ENCODE peak calls at places on chromosomes 6 and 20, in seven cellular contexts. Y, N, Z, M, J, E and H are unnamed samples.

GRCh38 chr20:62780696-62781095 is 15.6 kb upstream of the MRGBP start:
- DNase-seq in Y (no peak), N (no peak), M (no peak), Z (no peak), J (no peak), E (no peak), H (no peak)

GRCh38 chr6:38943964-38944363 is 104.6 kb upstream of the GLP1R start:
- DNase-seq in M (no peak), J (no peak), N (no peak), E (no peak), Z (no peak), Y (no peak), H (no peak)

GRCh38 chr20:58665606-58666005 is 14.5 kb downstream of the STX16 start:
- DNase-seq in J (peak; percentile 36), Y (no peak), Z (no peak), N (no peak), E (no peak), M (no peak), H (no peak)

GRCh38 chr6:55255061-55255571 is 72.2 kb upstream of the GFRAL start:
- DNase-seq in E (no peak), Z (no peak), M (no peak), N (no peak), Y (no peak), J (no peak), H (no peak)

GRCh38 chr6:89290401-89291155 is 24.5 kb downstream of the GABRR2 start:
- DNase-seq in Z (no peak), E (no peak), Y (no peak), J (no peak), M (no peak), N (no peak), H (no peak)

GRCh38 chr6:401994-402640 is 10.6 kb downstream of the IRF4 start:
- DNase-seq in Z (no peak), N (no peak), J (no peak), M (no peak), Y (no peak), E (no peak), H (no peak)

GRCh38 chr20:4471221-4471620 is 250.5 kb upstream of the PRND start:
- DNase-seq in Z (peak; percentile 16), N (no peak), E (no peak), M (no peak), Y (no peak), J (no peak), H (no peak)

GRCh38 chr6:79467716-79468115 is 69.5 kb downstream of the LCA5 start:
- DNase-seq in Z (peak; percentile 10), N (no peak), Y (no peak), J (no peak), E (no peak), M (no peak), H (no peak)

GRCh38 chr20:54611701-54612487 is 136.5 kb downstream of the DOK5 start:
- DNase-seq in J (no peak), M (no peak), N (no peak), E (no peak), Y (no peak), Z (peak; percentile 1), H (no peak)

GRCh38 chr6:98833101-98834059 is 994 bp upstream of the POU3F2 start:
- DNase-seq in Y (peak; percentile 26), E (peak; percentile 76), M (no peak), J (no peak), Z (peak; percentile 29), N (no peak), H (no peak)

GRCh38 chr20:51500311-51500710 is 42.2 kb downstream of the NFATC2 start:
- DNase-seq in Z (no peak), N (no peak), M (no peak), E (no peak), Y (no peak), J (no peak), H (no peak)

GRCh38 chr6:52244400-52244799 is at the start of gene IL17F:
- DNase-seq in E (no peak), M (no peak), Y (no peak), J (no peak), Z (no peak), N (no peak), H (no peak)

GRCh38 chr6:18254793-18255192 is 9.5 kb downstream of the DEK start:
- DNase-seq in E (no peak), Z (no peak), M (no peak), J (no peak), Y (no peak), N (no peak), H (no peak)

GRCh38 chr6:133394630-133395029 is 153.5 kb downstream of the EYA4 start:
- DNase-seq in Y (no peak), N (no peak), M (no peak), J (no peak), Z (no peak), E (no peak), H (no peak)

GRCh38 chr6:165846123-165846966 is 183.3 kb upstream of the PDE10A start:
- DNase-seq in M (no peak), J (no peak), N (no peak), E (no peak), Z (no peak), Y (no peak), H (no peak)

GRCh38 chr6:165850434-165851019 is 187.5 kb upstream of the PDE10A start:
- DNase-seq in M (peak; percentile 40), E (peak; percentile 72), Z (peak; percentile 54), N (peak; percentile 78), J (peak; percentile 64), Y (peak; percentile 75), H (peak; percentile 62)

GRCh38 chr6:165847407-165848098 is 184.5 kb upstream of the PDE10A start:
- DNase-seq in N (peak; percentile 60), Z (peak; percentile 38), E (no peak), M (peak; percentile 40), Y (peak; percentile 90), J (no peak), H (no peak)

GRCh38 chr6:165849539-165850430 is 186.7 kb upstream of the PDE10A start:
- DNase-seq in M (no peak), E (no peak), N (no peak), Y (peak; percentile 32), J (peak; percentile 38), Z (no peak), H (no peak)

DNA sequence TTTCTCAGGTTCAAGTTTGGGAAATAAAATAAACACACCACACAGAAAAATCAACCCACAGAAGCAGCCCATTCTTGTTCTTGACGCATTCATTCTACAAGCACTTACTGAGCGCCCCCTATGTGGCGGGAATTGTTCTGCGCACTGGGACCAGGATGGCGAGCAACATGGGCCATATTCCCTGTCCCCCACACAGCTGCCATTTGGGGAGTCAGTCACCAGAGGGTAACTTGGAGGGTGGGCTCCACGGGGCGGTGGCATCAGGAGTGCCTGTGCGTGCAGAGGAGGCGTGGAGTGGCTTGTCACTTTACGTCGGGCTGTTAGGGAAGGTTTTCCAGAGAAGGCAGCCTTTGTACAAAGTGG is 185.0 kb upstream of the PDE10A start:
- DNase-seq in Y (no peak), Z (no peak), J (no peak), E (no peak), N (no peak), M (no peak), H (no peak)
- TF ChIP-seq CTCF in Y (no peak), Z (no peak), J (no peak), E (peak; percentile 28), N (no peak), M (no peak), H (peak; percentile 22)

GRCh38 chr6:143962644-143962929 is 45.5 kb downstream of the PLAGL1 start:
- DNase-seq in Y (peak; percentile 51), Z (peak; percentile 66), J (peak; percentile 12), E (no peak), N (no peak), M (peak; percentile 79), H (no peak)
- TF ChIP-seq CTCF in Y (peak; percentile 36), Z (peak; percentile 57), J (peak; percentile 20), E (peak; percentile 37), N (no peak), M (peak; percentile 71), H (peak; percentile 69)

GRCh38 chr20:24892931-24893330 is 56.1 kb upstream of the CST7 start:
- DNase-seq in M (no peak), Y (no peak), N (no peak), J (no peak), E (no peak), Z (no peak), H (no peak)
- TF ChIP-seq CTCF in M (no peak), Y (no peak), N (no peak), J (no peak), E (no peak), Z (no peak), H (no peak)

GRCh38 chr6:86193821-86194220 is 551.1 kb upstream of the SYNCRIP start:
- DNase-seq in Z (no peak), N (no peak), Y (no peak), J (no peak), M (no peak), E (no peak), H (no peak)

GRCh38 chr6:86192123-86192522 is 549.4 kb upstream of the SYNCRIP start:
- DNase-seq in Z (peak; percentile 2), E (no peak), J (no peak), M (no peak), N (no peak), Y (peak; percentile 4), H (no peak)
- TF ChIP-seq CTCF in Z (peak; percentile 4), E (peak; percentile 9), J (no peak), M (peak; percentile 4), N (no peak), Y (no peak), H (peak; percentile 39)

DNA sequence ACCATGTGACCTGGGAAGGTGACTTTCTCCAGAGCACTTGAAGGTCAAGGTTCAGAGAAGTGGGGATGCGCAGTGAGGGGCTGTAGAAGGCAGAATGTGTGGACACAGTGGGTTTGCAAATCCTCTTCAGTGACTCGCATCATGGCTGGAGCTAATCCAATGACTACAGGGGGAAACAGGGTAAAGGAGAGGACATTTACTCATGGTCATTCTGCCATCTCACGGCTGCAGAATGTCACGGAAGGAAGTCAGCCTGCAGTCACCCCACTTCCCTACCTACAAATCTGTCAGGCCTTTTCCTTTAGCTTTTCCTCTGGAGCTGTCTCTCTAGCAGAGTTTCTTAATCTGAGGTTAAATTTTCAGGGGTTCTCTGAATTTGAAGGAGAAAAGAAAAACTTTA is 337.6 kb downstream of the CDC5L start:
- DNase-seq in E (no peak), M (no peak), J (no peak), N (no peak), Z (peak; percentile 69), Y (no peak), H (no peak)
- TF ChIP-seq CTCF in E (no peak), M (no peak), J (no peak), N (no peak), Z (no peak), Y (no peak), H (no peak)

GRCh38 chr6:106473807-106474206 is 113.3 kb downstream of the CRYBG1 start:
- DNase-seq in Z (peak; percentile 90), N (no peak), J (no peak), Y (peak; percentile 84), M (peak; percentile 43), E (no peak), H (no peak)
- TF ChIP-seq CTCF in Z (no peak), N (no peak), J (no peak), Y (no peak), M (no peak), E (no peak), H (no peak)